ENCODE peak calls at places on chromosomes 6 and 20, in five cellular contexts. One of them, this sample, is unnamed.

GRCh38 chr6:25883991-25884390 is 9.9 kb upstream of the SLC17A3 start:
- DNase-seq in GM23338: no peak
- DNase-seq in activated CD4-positive, alpha-beta T cell treated with anti-CD3 and anti-CD28 coated beads, Interleukin-2, amount 50 U/mL, for 24 hours: no peak
- DNase-seq in memory B cell: no peak
- DNase-seq in neuronal stem cell: no peak
- DNase-seq in this sample: no peak

GRCh38 chr6:120876405-120876804 is 457.9 kb downstream of the TBC1D32 start:
- DNase-seq in GM23338: no peak
- DNase-seq in activated CD4-positive, alpha-beta T cell treated with anti-CD3 and anti-CD28 coated beads, Interleukin-2, amount 50 U/mL, for 24 hours: no peak
- DNase-seq in memory B cell: no peak
- DNase-seq in neuronal stem cell: no peak
- DNase-seq in this sample: no peak

GRCh38 chr6:83019741-83020140 is 45.9 kb downstream of the UBE3D start:
- DNase-seq in GM23338: no peak
- DNase-seq in activated CD4-positive, alpha-beta T cell treated with anti-CD3 and anti-CD28 coated beads, Interleukin-2, amount 50 U/mL, for 24 hours: no peak
- DNase-seq in memory B cell: no peak
- DNase-seq in neuronal stem cell: no peak
- DNase-seq in this sample: no peak

GRCh38 chr20:36572701-36573102 is 695 bp upstream of the TGIF2 start:
- DNase-seq in GM23338: peak
- DNase-seq in activated CD4-positive, alpha-beta T cell treated with anti-CD3 and anti-CD28 coated beads, Interleukin-2, amount 50 U/mL, for 24 hours: peak
- DNase-seq in memory B cell: no peak
- DNase-seq in neuronal stem cell: peak
- DNase-seq in this sample: no peak

GRCh38 chr6:26104457-26105108 is 17.4 kb downstream of the HFE start:
- DNase-seq in GM23338: peak
- DNase-seq in activated CD4-positive, alpha-beta T cell treated with anti-CD3 and anti-CD28 coated beads, Interleukin-2, amount 50 U/mL, for 24 hours: no peak
- DNase-seq in memory B cell: no peak
- DNase-seq in neuronal stem cell: no peak
- DNase-seq in this sample: peak

GRCh38 chr20:9498322-9498721 is 16.1 kb upstream of the LAMP5 start:
- DNase-seq in GM23338: no peak
- DNase-seq in activated CD4-positive, alpha-beta T cell treated with anti-CD3 and anti-CD28 coated beads, Interleukin-2, amount 50 U/mL, for 24 hours: no peak
- DNase-seq in memory B cell: no peak
- DNase-seq in neuronal stem cell: no peak
- DNase-seq in this sample: no peak

GRCh38 chr20:47487175-47487917 is 14.3 kb upstream of the NCOA3 start:
- DNase-seq in GM23338: no peak
- DNase-seq in activated CD4-positive, alpha-beta T cell treated with anti-CD3 and anti-CD28 coated beads, Interleukin-2, amount 50 U/mL, for 24 hours: peak
- DNase-seq in memory B cell: peak
- DNase-seq in neuronal stem cell: no peak
- DNase-seq in this sample: no peak

GRCh38 chr6:11423667-11424066 is 113.9 kb upstream of the TMEM170B start:
- DNase-seq in GM23338: no peak
- DNase-seq in activated CD4-positive, alpha-beta T cell treated with anti-CD3 and anti-CD28 coated beads, Interleukin-2, amount 50 U/mL, for 24 hours: no peak
- DNase-seq in memory B cell: no peak
- DNase-seq in neuronal stem cell: no peak
- DNase-seq in this sample: peak

GRCh38 chr20:53827996-53828672 is 234.5 kb upstream of the ZNF217 start:
- DNase-seq in GM23338: no peak
- DNase-seq in activated CD4-positive, alpha-beta T cell treated with anti-CD3 and anti-CD28 coated beads, Interleukin-2, amount 50 U/mL, for 24 hours: no peak
- DNase-seq in memory B cell: no peak
- DNase-seq in neuronal stem cell: no peak
- DNase-seq in this sample: peak

GRCh38 chr6:118558811-118559217 is 10.7 kb downstream of the PLN start:
- DNase-seq in GM23338: no peak
- DNase-seq in activated CD4-positive, alpha-beta T cell treated with anti-CD3 and anti-CD28 coated beads, Interleukin-2, amount 50 U/mL, for 24 hours: no peak
- DNase-seq in memory B cell: no peak
- DNase-seq in neuronal stem cell: no peak
- DNase-seq in this sample: no peak

GRCh38 chr6:25692472-25692871 is 40.5 kb downstream of the SCGN start:
- DNase-seq in GM23338: no peak
- DNase-seq in activated CD4-positive, alpha-beta T cell treated with anti-CD3 and anti-CD28 coated beads, Interleukin-2, amount 50 U/mL, for 24 hours: no peak
- DNase-seq in memory B cell: no peak
- DNase-seq in neuronal stem cell: peak
- DNase-seq in this sample: no peak

GRCh38 chr6:70790483-70790882 is 122.8 kb downstream of the SMAP1 start:
- DNase-seq in GM23338: no peak
- DNase-seq in activated CD4-positive, alpha-beta T cell treated with anti-CD3 and anti-CD28 coated beads, Interleukin-2, amount 50 U/mL, for 24 hours: no peak
- DNase-seq in memory B cell: no peak
- DNase-seq in neuronal stem cell: no peak
- DNase-seq in this sample: no peak

GRCh38 chr6:1317302-1317815 is 5.5 kb downstream of the FOXQ1 start:
- DNase-seq in GM23338: no peak
- DNase-seq in activated CD4-positive, alpha-beta T cell treated with anti-CD3 and anti-CD28 coated beads, Interleukin-2, amount 50 U/mL, for 24 hours: no peak
- DNase-seq in memory B cell: no peak
- DNase-seq in neuronal stem cell: no peak
- DNase-seq in this sample: no peak

GRCh38 chr6:125611573-125612399 is 137.6 kb upstream of the HEY2 start:
- DNase-seq in GM23338: peak
- DNase-seq in activated CD4-positive, alpha-beta T cell treated with anti-CD3 and anti-CD28 coated beads, Interleukin-2, amount 50 U/mL, for 24 hours: no peak
- DNase-seq in memory B cell: no peak
- DNase-seq in neuronal stem cell: peak
- DNase-seq in this sample: no peak

GRCh38 chr6:122184260-122184934 is 215.1 kb upstream of the HSF2 start:
- DNase-seq in GM23338: no peak
- DNase-seq in activated CD4-positive, alpha-beta T cell treated with anti-CD3 and anti-CD28 coated beads, Interleukin-2, amount 50 U/mL, for 24 hours: no peak
- DNase-seq in memory B cell: no peak
- DNase-seq in neuronal stem cell: no peak
- DNase-seq in this sample: peak

GRCh38 chr6:130447374-130447773 is 81.6 kb downstream of the TMEM200A start:
- DNase-seq in GM23338: no peak
- DNase-seq in activated CD4-positive, alpha-beta T cell treated with anti-CD3 and anti-CD28 coated beads, Interleukin-2, amount 50 U/mL, for 24 hours: no peak
- DNase-seq in memory B cell: no peak
- DNase-seq in neuronal stem cell: no peak
- DNase-seq in this sample: no peak

GRCh38 chr20:50534567-50534966 is 24.4 kb downstream of the PTPN1 start:
- DNase-seq in GM23338: no peak
- DNase-seq in activated CD4-positive, alpha-beta T cell treated with anti-CD3 and anti-CD28 coated beads, Interleukin-2, amount 50 U/mL, for 24 hours: no peak
- DNase-seq in memory B cell: no peak
- DNase-seq in neuronal stem cell: no peak
- DNase-seq in this sample: no peak

GRCh38 chr6:4059115-4059777 is 19.7 kb downstream of the FAM217A start:
- DNase-seq in GM23338: no peak
- DNase-seq in activated CD4-positive, alpha-beta T cell treated with anti-CD3 and anti-CD28 coated beads, Interleukin-2, amount 50 U/mL, for 24 hours: peak
- DNase-seq in memory B cell: no peak
- DNase-seq in neuronal stem cell: no peak
- DNase-seq in this sample: peak

GRCh38 chr20:38872491-38873049 is 53.6 kb upstream of the FAM83D start:
- DNase-seq in GM23338: no peak
- DNase-seq in activated CD4-positive, alpha-beta T cell treated with anti-CD3 and anti-CD28 coated beads, Interleukin-2, amount 50 U/mL, for 24 hours: no peak
- DNase-seq in memory B cell: no peak
- DNase-seq in neuronal stem cell: no peak
- DNase-seq in this sample: no peak

GRCh38 chr6:56534680-56535419 is 107.8 kb downstream of the DST start:
- DNase-seq in GM23338: peak
- DNase-seq in activated CD4-positive, alpha-beta T cell treated with anti-CD3 and anti-CD28 coated beads, Interleukin-2, amount 50 U/mL, for 24 hours: no peak
- DNase-seq in memory B cell: no peak
- DNase-seq in neuronal stem cell: no peak
- DNase-seq in this sample: peak

GRCh38 chr6:169867751-169868191 is 116.3 kb downstream of the ERMARD start:
- DNase-seq in GM23338: no peak
- DNase-seq in activated CD4-positive, alpha-beta T cell treated with anti-CD3 and anti-CD28 coated beads, Interleukin-2, amount 50 U/mL, for 24 hours: no peak
- DNase-seq in memory B cell: no peak
- DNase-seq in neuronal stem cell: no peak
- DNase-seq in this sample: no peak

GRCh38 chr6:116963972-116964371 is 86.9 kb downstream of the RFX6 start:
- DNase-seq in GM23338: no peak
- DNase-seq in activated CD4-positive, alpha-beta T cell treated with anti-CD3 and anti-CD28 coated beads, Interleukin-2, amount 50 U/mL, for 24 hours: no peak
- DNase-seq in memory B cell: no peak
- DNase-seq in neuronal stem cell: no peak
- DNase-seq in this sample: peak

GRCh38 chr6:21317634-21318033 is 275.9 kb upstream of the SOX4 start:
- DNase-seq in GM23338: no peak
- DNase-seq in activated CD4-positive, alpha-beta T cell treated with anti-CD3 and anti-CD28 coated beads, Interleukin-2, amount 50 U/mL, for 24 hours: no peak
- DNase-seq in memory B cell: no peak
- DNase-seq in neuronal stem cell: no peak
- DNase-seq in this sample: no peak

GRCh38 chr6:70411948-70412796 is 1.1 kb upstream of the FAM135A start:
- DNase-seq in GM23338: no peak
- DNase-seq in activated CD4-positive, alpha-beta T cell treated with anti-CD3 and anti-CD28 coated beads, Interleukin-2, amount 50 U/mL, for 24 hours: no peak
- DNase-seq in memory B cell: no peak
- DNase-seq in neuronal stem cell: no peak
- DNase-seq in this sample: no peak

GRCh38 chr20:44695295-44696230 is 19.6 kb upstream of the CCN5 start:
- DNase-seq in GM23338: no peak
- DNase-seq in activated CD4-positive, alpha-beta T cell treated with anti-CD3 and anti-CD28 coated beads, Interleukin-2, amount 50 U/mL, for 24 hours: no peak
- DNase-seq in memory B cell: no peak
- DNase-seq in neuronal stem cell: no peak
- DNase-seq in this sample: no peak

GRCh38 chr20:32682508-32682987 is 8.8 kb upstream of the C20orf203 start:
- DNase-seq in GM23338: no peak
- DNase-seq in activated CD4-positive, alpha-beta T cell treated with anti-CD3 and anti-CD28 coated beads, Interleukin-2, amount 50 U/mL, for 24 hours: no peak
- DNase-seq in memory B cell: no peak
- DNase-seq in neuronal stem cell: no peak
- DNase-seq in this sample: no peak

GRCh38 chr6:86937219-86938079 is at the start of gene HTR1E:
- DNase-seq in GM23338: peak
- DNase-seq in activated CD4-positive, alpha-beta T cell treated with anti-CD3 and anti-CD28 coated beads, Interleukin-2, amount 50 U/mL, for 24 hours: no peak
- DNase-seq in memory B cell: peak
- DNase-seq in neuronal stem cell: peak
- DNase-seq in this sample: peak

GRCh38 chr6:130869681-130870080 is 42.5 kb downstream of the SMLR1 start:
- DNase-seq in GM23338: no peak
- DNase-seq in activated CD4-positive, alpha-beta T cell treated with anti-CD3 and anti-CD28 coated beads, Interleukin-2, amount 50 U/mL, for 24 hours: no peak
- DNase-seq in memory B cell: no peak
- DNase-seq in neuronal stem cell: no peak
- DNase-seq in this sample: no peak

GRCh38 chr6:20492099-20492498 is 42.2 kb upstream of the CDKAL1 start:
- DNase-seq in GM23338: no peak
- DNase-seq in activated CD4-positive, alpha-beta T cell treated with anti-CD3 and anti-CD28 coated beads, Interleukin-2, amount 50 U/mL, for 24 hours: no peak
- DNase-seq in memory B cell: no peak
- DNase-seq in neuronal stem cell: no peak
- DNase-seq in this sample: no peak

GRCh38 chr6:169212436-169212835 is 41.2 kb downstream of the THBS2 start:
- DNase-seq in GM23338: no peak
- DNase-seq in activated CD4-positive, alpha-beta T cell treated with anti-CD3 and anti-CD28 coated beads, Interleukin-2, amount 50 U/mL, for 24 hours: no peak
- DNase-seq in memory B cell: no peak
- DNase-seq in neuronal stem cell: no peak
- DNase-seq in this sample: no peak

GRCh38 chr6:48061630-48062029 is 49.4 kb downstream of the PTCHD4 start:
- DNase-seq in GM23338: no peak
- DNase-seq in activated CD4-positive, alpha-beta T cell treated with anti-CD3 and anti-CD28 coated beads, Interleukin-2, amount 50 U/mL, for 24 hours: no peak
- DNase-seq in memory B cell: no peak
- DNase-seq in neuronal stem cell: no peak
- DNase-seq in this sample: peak

GRCh38 chr6:129141499-129141898 is 258.6 kb downstream of the LAMA2 start:
- DNase-seq in GM23338: no peak
- DNase-seq in activated CD4-positive, alpha-beta T cell treated with anti-CD3 and anti-CD28 coated beads, Interleukin-2, amount 50 U/mL, for 24 hours: no peak
- DNase-seq in memory B cell: no peak
- DNase-seq in neuronal stem cell: no peak
- DNase-seq in this sample: no peak

GRCh38 chr6:73955800-73956199 is 259.8 kb downstream of the CD109 start:
- DNase-seq in GM23338: no peak
- DNase-seq in activated CD4-positive, alpha-beta T cell treated with anti-CD3 and anti-CD28 coated beads, Interleukin-2, amount 50 U/mL, for 24 hours: no peak
- DNase-seq in memory B cell: no peak
- DNase-seq in neuronal stem cell: no peak
- DNase-seq in this sample: no peak

GRCh38 chr6:35152067-35152707 is 11.0 kb upstream of the TCP11 start:
- DNase-seq in GM23338: no peak
- DNase-seq in activated CD4-positive, alpha-beta T cell treated with anti-CD3 and anti-CD28 coated beads, Interleukin-2, amount 50 U/mL, for 24 hours: no peak
- DNase-seq in memory B cell: no peak
- DNase-seq in neuronal stem cell: no peak
- DNase-seq in this sample: peak

GRCh38 chr20:61588356-61589054 is 336.4 kb downstream of the CDH4 start:
- DNase-seq in GM23338: no peak
- DNase-seq in activated CD4-positive, alpha-beta T cell treated with anti-CD3 and anti-CD28 coated beads, Interleukin-2, amount 50 U/mL, for 24 hours: no peak
- DNase-seq in memory B cell: no peak
- DNase-seq in neuronal stem cell: no peak
- DNase-seq in this sample: no peak

GRCh38 chr6:148972481-148972880 is 225.7 kb downstream of the UST start:
- DNase-seq in GM23338: peak
- DNase-seq in activated CD4-positive, alpha-beta T cell treated with anti-CD3 and anti-CD28 coated beads, Interleukin-2, amount 50 U/mL, for 24 hours: peak
- DNase-seq in memory B cell: peak
- DNase-seq in neuronal stem cell: no peak
- DNase-seq in this sample: peak

GRCh38 chr6:7621761-7622160 is 31.8 kb downstream of the SNRNP48 start:
- DNase-seq in GM23338: no peak
- DNase-seq in activated CD4-positive, alpha-beta T cell treated with anti-CD3 and anti-CD28 coated beads, Interleukin-2, amount 50 U/mL, for 24 hours: no peak
- DNase-seq in memory B cell: no peak
- DNase-seq in neuronal stem cell: no peak
- DNase-seq in this sample: no peak

GRCh38 chr20:44908987-44909871 is 631 bp upstream of the PABPC1L start:
- DNase-seq in GM23338: no peak
- DNase-seq in activated CD4-positive, alpha-beta T cell treated with anti-CD3 and anti-CD28 coated beads, Interleukin-2, amount 50 U/mL, for 24 hours: no peak
- DNase-seq in memory B cell: no peak
- DNase-seq in neuronal stem cell: peak
- DNase-seq in this sample: peak

This sample was measured in PC-3.